ENCODE peak calls at places on chromosomes 6 and 20, in four cellular contexts. I, B, T and W are unnamed samples.

GRCh38 chr6:135568366-135568765 is 70.8 kb upstream of the AHI1 start:
- DNase-seq in I (no peak), B (peak), T (no peak), W (peak)

GRCh38 chr20:39080326-39080725 is 118.2 kb downstream of the DHX35 start:
- DNase-seq in I (no peak), T (no peak), B (no peak), W (no peak)

GRCh38 chr6:21914121-21914973 is 320.8 kb downstream of the SOX4 start:
- DNase-seq in T (no peak), B (no peak), I (no peak), W (peak)

GRCh38 chr6:10843554-10843953 is 5.2 kb upstream of the MAK start:
- DNase-seq in I (no peak), B (no peak), T (no peak), W (no peak)

GRCh38 chr6:48933136-48933535 is 529.9 kb downstream of the MMUT start:
- DNase-seq in B (no peak), T (no peak), I (no peak), W (no peak)

GRCh38 chr6:126743051-126743450 is 375.4 kb upstream of the RSPO3 start:
- DNase-seq in I (no peak), T (no peak), B (no peak), W (no peak)

GRCh38 chr6:12849420-12850200 is 133.0 kb downstream of the PHACTR1 start:
- DNase-seq in B (no peak), I (no peak), T (no peak), W (no peak)

GRCh38 chr20:48186447-48186846 is 401.2 kb upstream of the SULF2 start:
- DNase-seq in B (no peak), I (no peak), T (no peak), W (peak)

GRCh38 chr20:32789896-32790750 is 27.9 kb downstream of the DNMT3B start:
- DNase-seq in I (peak), B (peak), T (peak), W (peak)

GRCh38 chr20:37651932-37652331 is 41.9 kb upstream of the CTNNBL1 start:
- DNase-seq in B (peak), I (peak), T (peak), W (no peak)

GRCh38 chr6:142682985-142683384 is 262.0 kb downstream of the HIVEP2 start:
- DNase-seq in T (no peak), B (no peak), I (no peak), W (no peak)

GRCh38 chr6:105135907-105136432 is 43.8 kb downstream of the POPDC3 start:
- DNase-seq in B (no peak), T (no peak), I (no peak), W (peak)

GRCh38 chr6:154569136-154569862 is 58.8 kb upstream of the CNKSR3 start:
- DNase-seq in I (no peak), B (no peak), T (no peak), W (no peak)

GRCh38 chr6:45423901-45424627 is 46.3 kb upstream of the SUPT3H start:
- DNase-seq in B (no peak), I (no peak), T (no peak), W (no peak)

GRCh38 chr20:19757973-19758887 is at the start of gene RIN2:
- DNase-seq in T (peak), B (no peak), I (peak), W (peak)

GRCh38 chr6:25341923-25342619 is 62.9 kb downstream of the CARMIL1 start:
- DNase-seq in T (no peak), I (no peak), B (no peak), W (no peak)

GRCh38 chr6:48959401-48960060 is 503.5 kb downstream of the MMUT start:
- DNase-seq in T (no peak), I (no peak), B (no peak), W (no peak)

GRCh38 chr20:25198663-25199363 is 3.3 kb downstream of the ENTPD6 start:
- DNase-seq in I (no peak), B (no peak), T (no peak), W (no peak)

GRCh38 chr20:3765171-3765887 is 2.2 kb downstream of the ADISSP start:
- DNase-seq in I (no peak), B (no peak), T (no peak), W (no peak)

GRCh38 chr20:24405810-24406209 is 63.6 kb upstream of the SYNDIG1 start:
- DNase-seq in T (peak), B (no peak), I (no peak), W (no peak)

GRCh38 chr6:41360314-41360685 is 24.9 kb downstream of the NCR2 start:
- DNase-seq in I (no peak), T (no peak), B (no peak), W (no peak)

GRCh38 chr6:156953478-156954146 is 176.4 kb downstream of the ARID1B start:
- DNase-seq in T (peak), I (peak), B (peak), W (peak)

GRCh38 chr20:38270869-38271608 is 10.5 kb upstream of the KIAA1755 start:
- DNase-seq in T (no peak), B (no peak), I (peak), W (peak)

GRCh38 chr6:5058254-5058653 is 26.9 kb upstream of the PPP1R3G start:
- DNase-seq in T (no peak), I (no peak), B (no peak), W (no peak)

GRCh38 chr6:90574610-90575009 is 12.3 kb downstream of the MAP3K7 start:
- DNase-seq in I (no peak), T (no peak), B (no peak), W (peak)

GRCh38 chr20:44394520-44395182 is 39.2 kb downstream of the HNF4A start:
- DNase-seq in T (peak), B (peak), I (peak), W (no peak)

GRCh38 chr6:168095171-168095691 is 16.2 kb upstream of the FRMD1 start:
- DNase-seq in T (no peak), I (no peak), B (no peak), W (no peak)

GRCh38 chr6:148653138-148653776 is 93.6 kb upstream of the UST start:
- DNase-seq in B (no peak), T (no peak), I (no peak), W (no peak)

GRCh38 chr6:89986650-89987074 is 92.4 kb downstream of the GJA10 start:
- DNase-seq in I (no peak), B (no peak), T (no peak), W (peak)

GRCh38 chr20:57811373-57812020 is 101.7 kb upstream of the PMEPA1 start:
- DNase-seq in T (no peak), I (no peak), B (no peak), W (no peak)

GRCh38 chr20:38260025-38260377 is 534 bp downstream of the KIAA1755 start:
- DNase-seq in I (no peak), B (no peak), T (peak), W (no peak)

GRCh38 chr6:149225946-149226345 is 91.6 kb upstream of the TAB2 start:
- DNase-seq in B (no peak), T (no peak), I (no peak), W (no peak)

GRCh38 chr20:35120012-35120701 is 27.0 kb downstream of the EDEM2 start:
- DNase-seq in I (no peak), T (no peak), B (peak), W (peak)

GRCh38 chr6:34338811-34339210 is 53.7 kb downstream of the NUDT3 start:
- DNase-seq in I (no peak), T (no peak), B (no peak), W (no peak)

GRCh38 chr20:31835977-31836852 is 9.2 kb downstream of the FOXS1 start:
- DNase-seq in T (peak), B (peak), I (peak), W (peak)

GRCh38 chr6:5936140-5936539 is 70.6 kb downstream of the NRN1 start:
- DNase-seq in I (no peak), B (no peak), T (no peak), W (no peak)

GRCh38 chr6:23584134-23584763 is 541.8 kb upstream of the NRSN1 start:
- DNase-seq in T (peak), I (no peak), B (no peak), W (no peak)

GRCh38 chr6:100269189-100269588 is 195.5 kb downstream of the SIM1 start:
- DNase-seq in B (no peak), T (no peak), I (peak), W (peak)

GRCh38 chr20:62381202-62381797 is 5.6 kb upstream of the RPS21 start:
- DNase-seq in T (no peak), I (peak), B (no peak), W (peak)

GRCh38 chr6:116971959-116972358 is 94.9 kb downstream of the RFX6 start:
- DNase-seq in B (peak), T (peak), I (peak), W (peak)

GRCh38 chr6:116973992-116974391 is 97.0 kb downstream of the RFX6 start:
- DNase-seq in B (no peak), T (no peak), I (no peak), W (no peak)

GRCh38 chr6:116974526-116974925 is 97.5 kb downstream of the RFX6 start:
- DNase-seq in I (no peak), B (no peak), T (no peak), W (no peak)

GRCh38 chr6:116966675-116967576 is 89.9 kb downstream of the RFX6 start:
- DNase-seq in I (no peak), T (no peak), B (no peak), W (no peak)

GRCh38 chr6:116969211-116969863 is 92.3 kb downstream of the RFX6 start:
- DNase-seq in T (peak), I (peak), B (peak), W (peak)
- TF ChIP-seq RAD21 in T (peak), I (peak), B (peak), W (peak)

GRCh38 chr6:30757261-30757935 is 13.1 kb upstream of the IER3 start:
- DNase-seq in B (peak), I (no peak), T (no peak), W (no peak)

GRCh38 chr6:30752164-30752927 is 8.0 kb upstream of the IER3 start:
- DNase-seq in T (no peak), I (peak), B (no peak), W (peak)

GRCh38 chr6:30749554-30750378 is 5.4 kb upstream of the IER3 start:
- DNase-seq in T (peak), B (no peak), I (peak), W (no peak)

GRCh38 chr6:30750379-30750668 is 6.0 kb upstream of the IER3 start:
- DNase-seq in B (no peak), I (no peak), T (no peak), W (no peak)

DNA sequence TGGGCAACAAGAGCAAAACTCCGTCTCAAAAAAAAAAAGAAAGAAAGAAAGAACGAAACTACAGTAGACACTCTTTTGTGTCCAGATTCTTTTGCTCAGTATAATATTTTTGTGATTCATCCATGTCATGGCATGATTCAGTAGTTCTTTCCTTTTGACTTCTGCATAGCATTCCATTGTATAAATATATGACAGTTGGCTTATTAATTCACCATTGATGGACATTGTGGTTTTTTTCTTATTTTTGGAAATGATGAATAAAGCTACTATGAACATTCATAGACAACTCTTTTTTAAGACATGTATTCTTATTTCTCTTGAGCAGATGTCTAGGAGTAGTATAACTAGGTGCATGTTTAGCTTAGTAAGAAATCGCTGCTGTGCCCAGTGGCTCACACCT is 10.3 kb upstream of the IER3 start:
- DNase-seq in I (no peak), B (no peak), T (no peak), W (peak)
- TF ChIP-seq RAD21 in I (no peak), B (no peak), T (no peak), W (no peak)

DNA sequence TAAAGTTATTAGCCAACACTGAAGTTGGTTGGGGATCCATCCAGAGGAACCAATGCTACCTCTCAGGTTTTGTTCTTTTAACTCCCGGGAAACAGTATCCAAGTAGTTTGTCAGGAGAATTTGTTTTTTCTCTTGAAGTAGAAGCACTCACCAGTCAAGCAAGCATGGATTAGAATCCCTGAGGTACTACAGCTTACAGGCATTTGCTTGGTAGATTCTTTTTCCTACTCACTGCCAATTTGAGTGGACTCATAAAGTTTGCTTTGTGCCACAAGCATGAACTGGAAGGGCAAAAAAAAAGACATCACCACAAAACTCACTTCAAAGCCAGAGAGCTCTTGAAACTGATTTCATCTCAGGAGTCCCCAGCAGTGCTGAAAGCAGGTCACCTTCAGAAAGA is 167.4 kb downstream of the MBOAT1 start:
- DNase-seq in T (no peak), B (no peak), I (no peak), W (no peak)
- TF ChIP-seq RAD21 in T (no peak), B (no peak), I (no peak), W (no peak)

DNA sequence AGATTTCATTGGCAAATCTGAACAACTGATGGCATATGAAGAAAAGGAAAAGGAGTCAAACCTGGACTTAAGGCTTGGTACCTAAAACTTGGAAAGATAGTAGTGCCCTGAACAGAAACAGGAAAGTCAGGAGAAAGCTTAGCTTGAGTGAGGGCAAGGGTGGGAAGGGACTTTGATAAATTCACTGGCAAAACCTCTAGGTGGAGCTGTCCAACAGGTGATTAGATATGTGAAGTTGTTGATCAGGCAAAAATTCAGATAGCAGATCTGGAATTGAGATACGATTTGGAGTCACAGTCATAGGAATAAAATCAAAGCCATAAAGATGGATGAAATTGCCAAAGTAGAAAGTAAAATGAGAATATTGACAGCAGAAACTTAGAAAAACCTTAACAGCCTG is 16.1 kb upstream of the ZNF292 start:
- DNase-seq in I (peak), T (peak), B (peak), W (peak)
- TF ChIP-seq RAD21 in I (peak), T (peak), B (peak), W (peak)

DNA sequence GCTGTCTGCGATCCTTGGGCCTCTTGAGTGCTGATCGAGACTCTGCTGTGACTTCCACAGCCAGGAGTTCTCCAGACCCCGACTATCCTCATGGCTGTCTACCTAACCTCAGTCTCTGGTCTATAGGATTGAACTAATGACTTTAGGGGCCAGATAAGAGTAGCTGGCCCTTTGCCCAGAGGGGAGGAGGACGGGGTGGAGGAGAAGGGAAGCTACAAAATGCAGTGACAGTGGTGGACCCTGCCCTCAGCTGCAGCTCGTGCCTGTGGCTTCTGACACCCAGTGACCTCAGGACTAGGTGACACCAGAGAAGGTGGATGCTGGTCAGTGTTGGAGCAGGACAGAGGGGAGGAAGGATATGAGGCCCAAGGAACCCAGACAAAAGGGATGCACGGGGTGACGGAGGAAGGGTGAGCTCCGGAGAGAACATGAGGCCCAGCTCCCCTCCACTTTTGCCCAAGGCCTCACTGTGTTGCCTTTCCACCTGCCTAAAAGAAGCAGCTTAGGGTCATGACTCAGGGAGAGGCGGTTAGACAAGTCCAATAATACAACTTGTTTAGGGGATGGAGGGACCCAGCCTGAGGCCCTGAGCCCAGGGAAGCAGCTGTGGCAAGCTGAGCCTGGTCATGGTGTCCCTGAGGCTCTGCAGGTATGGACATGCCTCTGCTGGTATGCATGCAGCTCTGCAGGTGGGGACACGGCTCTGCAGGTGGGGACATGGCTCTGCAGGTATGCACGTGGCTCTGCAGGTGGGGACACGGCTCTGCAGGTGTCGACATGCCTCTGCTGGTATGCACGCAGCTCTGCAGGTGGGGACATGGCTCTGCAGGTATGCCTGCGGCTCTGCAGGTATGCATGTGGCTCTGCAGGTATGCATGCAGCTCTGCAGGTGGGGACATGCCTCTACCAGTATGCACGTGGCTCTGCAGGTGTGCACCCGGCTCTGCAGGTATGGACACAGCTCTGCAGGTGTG is 67.7 kb downstream of the SYNJ2 start:
- DNase-seq in B (peak), I (no peak), T (peak), W (no peak)
- TF ChIP-seq RAD21 in B (no peak), I (no peak), T (no peak), W (no peak)

GRCh38 chr6:111533087-111533784 is 50.2 kb upstream of the REV3L start:
- DNase-seq in B (no peak), T (no peak), I (no peak), W (no peak)
- TF ChIP-seq RAD21 in B (no peak), T (no peak), I (no peak), W (no peak)

GRCh38 chr6:20433321-20433720 is 31.6 kb downstream of the E2F3 start:
- DNase-seq in T (no peak), B (no peak), I (no peak), W (no peak)
- TF ChIP-seq RAD21 in T (no peak), B (no peak), I (no peak), W (no peak)

GRCh38 chr20:29297411-29298270 is 1959.8 kb upstream of the DEFB115 start:
- DNase-seq in B (no peak), I (no peak), T (no peak), W (no peak)

GRCh38 chr20:29298759-29299613 is 1958.5 kb upstream of the DEFB115 start:
- DNase-seq in I (no peak), B (no peak), T (no peak), W (no peak)

GRCh38 chr20:29298271-29298590 is 1959.2 kb upstream of the DEFB115 start:
- DNase-seq in B (no peak), I (no peak), T (no peak), W (no peak)

GRCh38 chr20:29299811-29300578 is 1957.5 kb upstream of the DEFB115 start:
- DNase-seq in T (no peak), B (no peak), I (no peak), W (no peak)

GRCh38 chr20:29296256-29297230 is 1960.9 kb upstream of the DEFB115 start:
- DNase-seq in I (no peak), B (no peak), T (no peak), W (no peak)
- TF ChIP-seq RAD21 in I (no peak), B (no peak), T (no peak), W (no peak)